ENCODE peak calls at places on chromosomes 6 and 20, in ten cellular contexts. X is mesendoderm; E is substantia nigra; P is coronary artery; J is GM12878; K is H1; T is CD8-positive, alpha-beta memory T cell; B is A549; Y is fibroblast of lung; O is H9. C is an unnamed sample.

GRCh38 chr6:167944130-167944529 is 53.3 kb upstream of the KIF25 start:
- DNase-seq in E (no peak), K (no peak), X (no peak), P (no peak), T (no peak), J (no peak), Y (no peak), B (no peak), O (no peak), C (no peak)

GRCh38 chr6:66153247-66153646 is 446.2 kb upstream of the EYS start:
- DNase-seq in E (no peak), P (no peak), J (no peak), Y (no peak), X (no peak), O (no peak), K (no peak), T (no peak), B (no peak), C (no peak)

GRCh38 chr6:6758915-6759654 is 170.6 kb downstream of the LY86 start:
- DNase-seq in J (peak; percentile 13), E (no peak), B (peak; percentile 21), K (no peak), Y (peak; percentile 83), X (peak; percentile 94), P (no peak), O (peak; percentile 82), T (no peak), C (peak; percentile 77)

GRCh38 chr6:107707346-107708270 is 116.5 kb downstream of the SCML4 start:
- DNase-seq in E (no peak), B (no peak), O (peak; percentile 20), J (no peak), K (no peak), X (no peak), Y (no peak), T (no peak), P (no peak), C (no peak)

GRCh38 chr20:33024263-33024601 is 7.2 kb upstream of the BPIFB6 start:
- DNase-seq in J (no peak), T (no peak), K (no peak), P (no peak), B (no peak), O (no peak), Y (no peak), E (no peak), X (no peak), C (no peak)

GRCh38 chr20:24956001-24956761 is 7.1 kb downstream of the CST7 start:
- DNase-seq in B (no peak), X (no peak), K (no peak), Y (no peak), P (peak; percentile 53), E (no peak), T (no peak), J (no peak), O (peak; percentile 17), C (peak; percentile 43)

GRCh38 chr6:5481024-5481423 is 219.7 kb downstream of the FARS2 start:
- DNase-seq in P (no peak), B (no peak), E (no peak), Y (no peak), O (no peak), K (no peak), T (no peak), J (no peak), X (peak; percentile 20), C (no peak)

GRCh38 chr6:121647905-121648304 is 212.5 kb downstream of the GJA1 start:
- DNase-seq in P (no peak), X (peak; percentile 7), T (no peak), J (no peak), O (no peak), Y (peak; percentile 50), E (no peak), B (no peak), K (no peak), C (no peak)

GRCh38 chr6:33279971-33280511 is 3.1 kb downstream of the B3GALT4 start:
- DNase-seq in K (peak; percentile 64), Y (peak; percentile 42), J (no peak), E (no peak), T (no peak), P (no peak), X (peak; percentile 98), B (peak; percentile 85), O (peak; percentile 89), C (no peak)

GRCh38 chr20:37567671-37568588 is 40.3 kb upstream of the BLCAP start:
- DNase-seq in K (no peak), O (no peak), X (peak; percentile 49), E (no peak), J (no peak), B (no peak), P (no peak), Y (no peak), T (no peak), C (peak; percentile 32)

GRCh38 chr6:105326216-105326615 is 76.7 kb downstream of the PREP start:
- DNase-seq in X (no peak), B (no peak), J (no peak), K (no peak), O (no peak), P (no peak), E (no peak), Y (peak; percentile 74), T (no peak), C (no peak)

GRCh38 chr6:82322386-82322785 is 41.2 kb upstream of the TPBG start:
- DNase-seq in B (no peak), X (no peak), J (no peak), O (no peak), Y (no peak), T (no peak), E (no peak), K (no peak), P (no peak), C (no peak)

GRCh38 chr6:82270791-82271392 is 23.3 kb upstream of the IBTK start:
- DNase-seq in P (no peak), Y (peak; percentile 59), E (no peak), B (peak; percentile 36), T (no peak), J (peak; percentile 15), X (peak; percentile 68), O (no peak), K (no peak), C (no peak)

GRCh38 chr6:24689964-24690363 is 23.1 kb downstream of the ACOT13 start:
- DNase-seq in X (no peak), P (no peak), B (no peak), O (no peak), E (no peak), J (no peak), K (no peak), T (no peak), Y (no peak), C (no peak)

DNA sequence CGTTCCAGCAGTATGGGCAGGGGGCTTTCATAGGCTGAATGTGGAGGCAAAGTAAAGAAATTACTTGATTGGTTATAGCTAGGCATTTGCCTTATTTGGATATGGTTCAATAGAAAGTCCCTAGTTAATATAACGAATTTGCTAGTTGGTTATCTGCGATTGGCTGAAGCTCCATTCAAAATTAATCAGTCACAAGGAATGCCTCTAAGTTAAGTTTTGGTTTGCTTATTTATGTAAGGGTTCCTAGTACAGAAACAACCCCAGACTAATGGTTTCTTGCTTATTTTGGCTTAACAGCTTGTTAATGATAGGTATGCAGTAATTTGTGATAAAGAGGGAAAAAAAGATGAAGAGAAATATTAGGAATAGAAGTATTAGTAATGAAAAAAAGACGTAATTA is 87.5 kb downstream of the JAG1 start:
- DNase-seq in E (no peak), T (no peak), B (no peak), P (no peak), K (no peak), X (no peak), O (no peak), J (no peak), Y (peak; percentile 65), C (no peak)
- H3K27ac ChIP-seq in E (no peak overlapping the region), T (no peak overlapping the region), B (no peak overlapping the region), P (no peak overlapping the region), K (no peak overlapping the region), X (no peak overlapping the region), O (no peak overlapping the region), J (no peak overlapping the region), Y (no peak overlapping the region), C (no peak overlapping the region)

GRCh38 chr6:90432408-90432775 is 135.7 kb upstream of the BACH2 start:
- DNase-seq in J (no peak), Y (no peak), E (no peak), X (peak; percentile 29), B (no peak), P (no peak), O (no peak), T (no peak), K (no peak), C (no peak)

GRCh38 chr6:90435207-90435899 is 138.7 kb upstream of the BACH2 start:
- DNase-seq in P (no peak), K (no peak), X (no peak), T (no peak), Y (no peak), J (no peak), O (no peak), B (no peak), E (no peak), C (no peak)

GRCh38 chr6:90434096-90434495 is 137.5 kb upstream of the BACH2 start:
- DNase-seq in Y (no peak), E (no peak), T (no peak), X (peak; percentile 49), B (peak; percentile 3), J (no peak), P (no peak), K (no peak), O (peak; percentile 57), C (no peak)

GRCh38 chr6:90432937-90433336 is 136.3 kb upstream of the BACH2 start:
- DNase-seq in T (no peak), P (no peak), O (no peak), K (no peak), Y (no peak), B (no peak), X (no peak), E (no peak), J (no peak), C (no peak)

GRCh38 chr6:90436403-90436802 is 139.8 kb upstream of the BACH2 start:
- DNase-seq in T (no peak), B (no peak), O (no peak), E (no peak), K (no peak), P (no peak), Y (no peak), X (no peak), J (no peak), C (no peak)
- H3K27ac ChIP-seq in T (no peak overlapping the region), B (no peak overlapping the region), O (no peak overlapping the region), E (no peak overlapping the region), K (no peak overlapping the region), P (no peak overlapping the region), Y (no peak overlapping the region), X (no peak overlapping the region), J (no peak overlapping the region), C (no peak overlapping the region)

DNA sequence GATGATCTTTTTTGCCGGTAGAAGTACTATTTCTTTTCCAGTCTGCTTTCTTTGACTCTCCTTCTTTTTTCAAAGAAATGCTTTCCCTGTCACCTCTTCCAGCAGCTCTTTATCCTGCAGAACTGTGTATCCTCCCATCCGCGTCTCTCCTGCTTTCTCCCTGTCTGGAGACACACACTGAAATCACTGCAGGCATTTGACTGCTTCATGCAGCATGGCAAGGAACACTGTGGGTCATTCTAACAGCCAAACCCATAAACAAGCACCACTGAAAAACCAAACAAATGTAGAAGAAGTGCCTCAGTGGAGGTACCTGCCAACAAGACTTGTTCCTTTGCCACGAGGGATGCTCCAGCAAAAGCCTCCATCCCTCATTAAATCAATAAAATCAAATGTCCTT is 403.7 kb upstream of the CITED2 start:
- DNase-seq in O (no peak), T (no peak), Y (no peak), B (no peak), J (no peak), P (no peak), E (no peak), K (no peak), X (no peak), C (no peak)
- H3K27ac ChIP-seq in O (no peak overlapping the region), T (no peak overlapping the region), Y (no peak overlapping the region), B (no peak overlapping the region), J (no peak overlapping the region), P (no peak overlapping the region), E (no peak overlapping the region), K (no peak overlapping the region), X (no peak overlapping the region), C (peak overlapping the region; percentile 35)

GRCh38 chr6:453152-453551 is 61.6 kb downstream of the IRF4 start:
- DNase-seq in J (no peak), K (no peak), E (peak; percentile 30), T (no peak), Y (peak; percentile 80), B (no peak), X (no peak), O (peak; percentile 29), P (peak; percentile 65), C (peak; percentile 65)
- H3K27ac ChIP-seq in J (no peak overlapping the region), K (no peak overlapping the region), E (peak overlapping the region; percentile 45), T (no peak overlapping the region), Y (no peak overlapping the region), B (no peak overlapping the region), X (no peak overlapping the region), O (no peak overlapping the region), P (no peak overlapping the region), C (no peak overlapping the region)